ENCODE peak calls at places on chromosomes 13 and 19, in six cellular contexts. One of them, this sample, is unnamed.

GRCh38 chr13:59641261-59641660 is 522.5 kb downstream of the DIAPH3 start:
- DNase-seq in CD4-positive, alpha-beta T cell: no peak
- DNase-seq in brain microvascular endothelial cell: no peak
- DNase-seq in heart left ventricle: no peak
- DNase-seq in iPS DF 6.9: peak
- DNase-seq in lower lobe of right lung: no peak
- DNase-seq in this sample: no peak

GRCh38 chr13:28037399-28037798 is 48.9 kb upstream of the URAD start:
- DNase-seq in brain microvascular endothelial cell: no peak
- DNase-seq in heart left ventricle: no peak
- DNase-seq in lower lobe of right lung: no peak
- DNase-seq in iPS DF 6.9: no peak
- DNase-seq in CD4-positive, alpha-beta T cell: no peak
- DNase-seq in this sample: no peak

GRCh38 chr19:48454150-48454730 is 1.1 kb upstream of the KCNJ14 start:
- DNase-seq in brain microvascular endothelial cell: no peak
- DNase-seq in lower lobe of right lung: no peak
- DNase-seq in CD4-positive, alpha-beta T cell: no peak
- DNase-seq in iPS DF 6.9: no peak
- DNase-seq in heart left ventricle: no peak
- DNase-seq in this sample: no peak

GRCh38 chr19:4359627-4360000 is 16.3 kb downstream of the MPND start:
- DNase-seq in CD4-positive, alpha-beta T cell: no peak
- DNase-seq in brain microvascular endothelial cell: no peak
- DNase-seq in lower lobe of right lung: no peak
- DNase-seq in heart left ventricle: no peak
- DNase-seq in iPS DF 6.9: no peak
- DNase-seq in this sample: no peak

GRCh38 chr19:43503501-43504425 is 783 bp downstream of the PHLDB3 start:
- DNase-seq in brain microvascular endothelial cell: peak
- DNase-seq in iPS DF 6.9: peak
- DNase-seq in heart left ventricle: peak
- DNase-seq in lower lobe of right lung: peak
- DNase-seq in CD4-positive, alpha-beta T cell: peak
- DNase-seq in this sample: peak

GRCh38 chr19:55212447-55212846 is 3.1 kb upstream of the PTPRH start:
- DNase-seq in CD4-positive, alpha-beta T cell: no peak
- DNase-seq in heart left ventricle: no peak
- DNase-seq in lower lobe of right lung: no peak
- DNase-seq in brain microvascular endothelial cell: no peak
- DNase-seq in iPS DF 6.9: no peak
- DNase-seq in this sample: no peak

GRCh38 chr19:55266404-55266803 is 7.6 kb upstream of the PPP6R1 start:
- DNase-seq in iPS DF 6.9: no peak
- DNase-seq in heart left ventricle: no peak
- DNase-seq in brain microvascular endothelial cell: no peak
- DNase-seq in lower lobe of right lung: no peak
- DNase-seq in CD4-positive, alpha-beta T cell: no peak
- DNase-seq in this sample: no peak

GRCh38 chr13:51258612-51259358 is 36.6 kb downstream of the FAM124A start:
- DNase-seq in brain microvascular endothelial cell: peak
- DNase-seq in lower lobe of right lung: no peak
- DNase-seq in iPS DF 6.9: no peak
- DNase-seq in heart left ventricle: no peak
- DNase-seq in CD4-positive, alpha-beta T cell: no peak
- DNase-seq in this sample: no peak

GRCh38 chr13:71864981-71865857 is 1.8 kb downstream of the DACH1 start:
- DNase-seq in heart left ventricle: peak
- DNase-seq in CD4-positive, alpha-beta T cell: no peak
- DNase-seq in iPS DF 6.9: no peak
- DNase-seq in lower lobe of right lung: peak
- DNase-seq in brain microvascular endothelial cell: peak
- DNase-seq in this sample: peak
- H3K27ac ChIP-seq in heart left ventricle: peak
- H3K27ac ChIP-seq in CD4-positive, alpha-beta T cell: no peak
- H3K27ac ChIP-seq in iPS DF 6.9: no peak
- H3K27ac ChIP-seq in lower lobe of right lung: peak
- H3K27ac ChIP-seq in brain microvascular endothelial cell: no peak
- H3K27ac ChIP-seq in this sample: peak

GRCh38 chr13:110566201-110566600 is 4.7 kb upstream of the RAB20 start:
- DNase-seq in brain microvascular endothelial cell: no peak
- DNase-seq in lower lobe of right lung: no peak
- DNase-seq in CD4-positive, alpha-beta T cell: no peak
- DNase-seq in iPS DF 6.9: no peak
- DNase-seq in heart left ventricle: no peak
- DNase-seq in this sample: no peak

GRCh38 chr13:110563463-110563774 is 1.9 kb upstream of the RAB20 start:
- DNase-seq in heart left ventricle: no peak
- DNase-seq in lower lobe of right lung: no peak
- DNase-seq in iPS DF 6.9: no peak
- DNase-seq in brain microvascular endothelial cell: no peak
- DNase-seq in CD4-positive, alpha-beta T cell: no peak
- DNase-seq in this sample: no peak

GRCh38 chr13:110562696-110563462 is 1.4 kb upstream of the RAB20 start:
- DNase-seq in brain microvascular endothelial cell: no peak
- DNase-seq in heart left ventricle: no peak
- DNase-seq in CD4-positive, alpha-beta T cell: no peak
- DNase-seq in lower lobe of right lung: no peak
- DNase-seq in iPS DF 6.9: no peak
- DNase-seq in this sample: no peak

GRCh38 chr13:110564472-110564985 is 3.0 kb upstream of the RAB20 start:
- DNase-seq in lower lobe of right lung: no peak
- DNase-seq in iPS DF 6.9: no peak
- DNase-seq in brain microvascular endothelial cell: no peak
- DNase-seq in CD4-positive, alpha-beta T cell: no peak
- DNase-seq in heart left ventricle: no peak
- DNase-seq in this sample: peak

GRCh38 chr13:110565296-110565695 is 3.8 kb upstream of the RAB20 start:
- DNase-seq in iPS DF 6.9: no peak
- DNase-seq in CD4-positive, alpha-beta T cell: no peak
- DNase-seq in heart left ventricle: no peak
- DNase-seq in brain microvascular endothelial cell: no peak
- DNase-seq in lower lobe of right lung: no peak
- DNase-seq in this sample: no peak
- H3K27ac ChIP-seq in iPS DF 6.9: no peak
- H3K27ac ChIP-seq in CD4-positive, alpha-beta T cell: no peak
- H3K27ac ChIP-seq in heart left ventricle: no peak
- H3K27ac ChIP-seq in brain microvascular endothelial cell: no peak
- H3K27ac ChIP-seq in lower lobe of right lung: no peak
- H3K27ac ChIP-seq in this sample: no peak

DNA sequence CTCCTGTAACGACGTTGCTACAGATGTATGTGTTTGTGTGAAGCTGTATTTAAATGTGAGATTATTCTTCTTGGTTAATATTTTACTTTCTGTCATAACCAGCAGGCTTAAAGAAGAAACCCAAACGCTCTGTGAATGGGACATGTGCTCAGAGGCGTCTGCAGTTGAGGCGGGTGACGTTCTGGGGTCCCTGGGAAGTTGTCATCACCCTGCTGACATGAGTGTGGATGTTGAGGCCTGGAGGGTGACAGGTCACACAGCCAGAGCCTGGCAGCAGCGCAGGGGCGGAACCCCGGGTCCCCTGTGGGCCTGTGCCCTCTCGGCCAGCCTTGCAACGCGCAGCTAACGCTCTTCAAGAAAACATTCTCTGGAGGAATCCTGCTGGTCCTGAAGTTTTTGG is 16.6 kb downstream of the RASA3 start:
- DNase-seq in brain microvascular endothelial cell: no peak
- DNase-seq in CD4-positive, alpha-beta T cell: no peak
- DNase-seq in lower lobe of right lung: no peak
- DNase-seq in heart left ventricle: peak
- DNase-seq in iPS DF 6.9: no peak
- DNase-seq in this sample: peak
- H3K27ac ChIP-seq in brain microvascular endothelial cell: peak
- H3K27ac ChIP-seq in CD4-positive, alpha-beta T cell: no peak
- H3K27ac ChIP-seq in lower lobe of right lung: peak
- H3K27ac ChIP-seq in heart left ventricle: peak
- H3K27ac ChIP-seq in iPS DF 6.9: no peak
- H3K27ac ChIP-seq in this sample: no peak

DNA sequence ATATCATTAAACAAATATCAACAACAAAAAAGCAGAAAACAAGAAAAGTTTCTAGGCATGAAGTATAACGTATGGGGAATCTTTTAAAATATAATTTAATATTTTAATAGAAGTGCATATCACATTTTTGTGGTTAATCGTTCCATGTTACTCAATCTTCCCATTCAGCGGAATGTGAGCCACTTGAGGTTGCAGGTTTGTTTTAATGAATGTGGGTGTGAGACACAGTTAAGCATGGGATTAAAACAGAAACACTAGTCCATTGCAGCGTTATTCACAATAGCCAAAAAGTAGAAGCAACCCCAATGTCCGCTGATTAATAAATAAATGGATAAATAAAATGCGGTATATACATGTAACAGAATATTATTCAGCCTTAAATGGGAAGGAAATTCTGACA is 146.0 kb downstream of the NDFIP2 start:
- DNase-seq in brain microvascular endothelial cell: no peak
- DNase-seq in iPS DF 6.9: no peak
- DNase-seq in lower lobe of right lung: no peak
- DNase-seq in heart left ventricle: no peak
- DNase-seq in CD4-positive, alpha-beta T cell: no peak
- DNase-seq in this sample: no peak
- H3K27ac ChIP-seq in brain microvascular endothelial cell: no peak
- H3K27ac ChIP-seq in iPS DF 6.9: no peak
- H3K27ac ChIP-seq in lower lobe of right lung: no peak
- H3K27ac ChIP-seq in heart left ventricle: no peak
- H3K27ac ChIP-seq in CD4-positive, alpha-beta T cell: no peak
- H3K27ac ChIP-seq in this sample: no peak

GRCh38 chr19:45406165-45406956 is at the start of gene POLR1G:
- DNase-seq in lower lobe of right lung: peak
- DNase-seq in iPS DF 6.9: no peak
- DNase-seq in CD4-positive, alpha-beta T cell: peak
- DNase-seq in brain microvascular endothelial cell: peak
- DNase-seq in heart left ventricle: peak
- DNase-seq in this sample: peak

GRCh38 chr19:45403781-45404556 is 900 bp downstream of the PPP1R13L start:
- DNase-seq in iPS DF 6.9: no peak
- DNase-seq in CD4-positive, alpha-beta T cell: peak
- DNase-seq in lower lobe of right lung: peak
- DNase-seq in heart left ventricle: peak
- DNase-seq in brain microvascular endothelial cell: peak
- DNase-seq in this sample: peak

GRCh38 chr19:45406957-45407375 is 522 bp downstream of the POLR1G start:
- DNase-seq in CD4-positive, alpha-beta T cell: no peak
- DNase-seq in lower lobe of right lung: no peak
- DNase-seq in iPS DF 6.9: no peak
- DNase-seq in brain microvascular endothelial cell: no peak
- DNase-seq in heart left ventricle: no peak
- DNase-seq in this sample: no peak

GRCh38 chr19:45404557-45405434 is at the start of gene PPP1R13L:
- DNase-seq in heart left ventricle: peak
- DNase-seq in lower lobe of right lung: peak
- DNase-seq in brain microvascular endothelial cell: peak
- DNase-seq in iPS DF 6.9: no peak
- DNase-seq in CD4-positive, alpha-beta T cell: no peak
- DNase-seq in this sample: peak

GRCh38 chr19:45405435-45406164 is 731 bp upstream of the PPP1R13L start:
- DNase-seq in heart left ventricle: peak
- DNase-seq in CD4-positive, alpha-beta T cell: peak
- DNase-seq in lower lobe of right lung: peak
- DNase-seq in iPS DF 6.9: no peak
- DNase-seq in brain microvascular endothelial cell: peak
- DNase-seq in this sample: peak
- H3K27ac ChIP-seq in heart left ventricle: peak
- H3K27ac ChIP-seq in CD4-positive, alpha-beta T cell: peak
- H3K27ac ChIP-seq in lower lobe of right lung: peak
- H3K27ac ChIP-seq in iPS DF 6.9: no peak
- H3K27ac ChIP-seq in brain microvascular endothelial cell: peak
- H3K27ac ChIP-seq in this sample: peak

GRCh38 chr13:110408286-110408685 is 101.2 kb downstream of the COL4A2 start:
- DNase-seq in lower lobe of right lung: no peak
- DNase-seq in iPS DF 6.9: no peak
- DNase-seq in CD4-positive, alpha-beta T cell: no peak
- DNase-seq in brain microvascular endothelial cell: no peak
- DNase-seq in heart left ventricle: no peak
- DNase-seq in this sample: no peak
- H3K27ac ChIP-seq in lower lobe of right lung: peak
- H3K27ac ChIP-seq in iPS DF 6.9: no peak
- H3K27ac ChIP-seq in CD4-positive, alpha-beta T cell: no peak
- H3K27ac ChIP-seq in brain microvascular endothelial cell: peak
- H3K27ac ChIP-seq in heart left ventricle: peak
- H3K27ac ChIP-seq in this sample: no peak

GRCh38 chr19:2175742-2176141 is 12.0 kb downstream of the DOT1L start:
- DNase-seq in heart left ventricle: no peak
- DNase-seq in CD4-positive, alpha-beta T cell: no peak
- DNase-seq in iPS DF 6.9: no peak
- DNase-seq in lower lobe of right lung: no peak
- DNase-seq in brain microvascular endothelial cell: no peak
- DNase-seq in this sample: no peak

GRCh38 chr19:2176336-2176994 is 12.7 kb downstream of the DOT1L start:
- DNase-seq in iPS DF 6.9: no peak
- DNase-seq in CD4-positive, alpha-beta T cell: no peak
- DNase-seq in brain microvascular endothelial cell: no peak
- DNase-seq in lower lobe of right lung: peak
- DNase-seq in heart left ventricle: no peak
- DNase-seq in this sample: no peak

GRCh38 chr19:2171349-2172145 is 7.8 kb downstream of the DOT1L start:
- DNase-seq in iPS DF 6.9: no peak
- DNase-seq in lower lobe of right lung: peak
- DNase-seq in heart left ventricle: no peak
- DNase-seq in brain microvascular endothelial cell: no peak
- DNase-seq in CD4-positive, alpha-beta T cell: peak
- DNase-seq in this sample: no peak

GRCh38 chr19:2173388-2173787 is 9.7 kb downstream of the DOT1L start:
- DNase-seq in iPS DF 6.9: no peak
- DNase-seq in heart left ventricle: no peak
- DNase-seq in CD4-positive, alpha-beta T cell: no peak
- DNase-seq in lower lobe of right lung: no peak
- DNase-seq in brain microvascular endothelial cell: no peak
- DNase-seq in this sample: no peak

DNA sequence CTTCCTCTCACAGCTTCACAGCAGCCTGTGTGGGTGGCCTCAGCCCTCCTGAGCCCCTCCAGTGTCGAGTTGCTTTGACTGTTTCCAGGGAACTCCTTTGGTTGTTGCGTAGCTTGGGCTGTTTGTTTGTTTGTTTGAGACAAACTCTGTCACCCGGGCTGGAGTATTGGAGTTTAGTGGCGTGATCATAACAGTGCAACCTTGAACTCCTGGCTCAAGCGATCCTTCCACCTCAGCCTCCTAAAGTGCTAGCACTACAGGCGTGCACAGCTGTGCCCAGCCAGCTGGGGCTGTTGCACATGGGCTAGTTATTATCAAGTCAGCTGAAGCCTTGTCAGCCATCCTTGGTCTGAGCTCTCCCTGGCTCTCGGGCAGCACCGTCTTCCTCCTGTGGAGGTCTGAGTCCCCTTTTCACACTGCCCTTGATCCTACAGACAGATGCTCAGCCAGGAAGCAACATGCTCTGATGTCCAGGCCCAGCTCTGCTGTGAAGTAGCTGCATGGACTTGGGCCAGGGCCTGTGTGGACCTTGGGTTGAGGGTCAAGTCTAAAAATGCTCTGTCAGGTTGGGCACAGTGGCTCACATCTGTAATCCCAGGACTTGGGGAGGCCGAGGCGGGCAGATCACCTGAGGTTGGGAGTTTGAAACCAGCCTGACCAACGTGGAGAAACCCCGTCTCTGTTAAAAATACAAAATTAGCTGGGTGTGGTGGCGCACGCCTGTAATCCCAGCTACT is 10.3 kb downstream of the DOT1L start:
- DNase-seq in heart left ventricle: no peak
- DNase-seq in brain microvascular endothelial cell: no peak
- DNase-seq in lower lobe of right lung: no peak
- DNase-seq in iPS DF 6.9: no peak
- DNase-seq in CD4-positive, alpha-beta T cell: no peak
- DNase-seq in this sample: peak
- H3K27ac ChIP-seq in heart left ventricle: no peak
- H3K27ac ChIP-seq in brain microvascular endothelial cell: no peak
- H3K27ac ChIP-seq in lower lobe of right lung: no peak
- H3K27ac ChIP-seq in iPS DF 6.9: no peak
- H3K27ac ChIP-seq in CD4-positive, alpha-beta T cell: no peak
- H3K27ac ChIP-seq in this sample: peak

This sample was measured in right lobe of liver.